ENCODE peak calls at places on chromosome 20, in seven cellular contexts. One of them, this sample, is unnamed. For H3K4me1 and H3K9me3, the result is how much of the 10 kb centered on the place peaks cover.

GRCh38 chr20:62501801-62502495 is 26.2 kb upstream of the GATA5 start:
- DNase-seq in adrenal gland: no peak
- DNase-seq in pancreas: no peak
- DNase-seq in tibial nerve: no peak
- DNase-seq in H1: no peak
- DNase-seq in left lung: no peak
- DNase-seq in PC-3: peak
- DNase-seq in this sample: no peak

GRCh38 chr20:5667703-5668528 is 82.3 kb upstream of the SHLD1 start:
- DNase-seq in adrenal gland: no peak
- DNase-seq in pancreas: no peak
- DNase-seq in tibial nerve: no peak
- DNase-seq in H1: no peak
- DNase-seq in left lung: no peak
- DNase-seq in PC-3: no peak
- DNase-seq in this sample: no peak

GRCh38 chr20:44002861-44003260 is 88.2 kb downstream of the TOX2 start:
- DNase-seq in adrenal gland: no peak
- DNase-seq in pancreas: no peak
- DNase-seq in tibial nerve: no peak
- DNase-seq in H1: no peak
- DNase-seq in left lung: no peak
- DNase-seq in PC-3: no peak
- DNase-seq in this sample: no peak

GRCh38 chr20:9792674-9793073 is 46.2 kb downstream of the PAK5 start:
- DNase-seq in adrenal gland: no peak
- DNase-seq in pancreas: no peak
- DNase-seq in tibial nerve: no peak
- DNase-seq in H1: no peak
- DNase-seq in left lung: no peak
- DNase-seq in PC-3: peak
- DNase-seq in this sample: no peak

GRCh38 chr20:32580970-32581838 is 3.9 kb downstream of the NOL4L start:
- DNase-seq in adrenal gland: no peak
- DNase-seq in pancreas: no peak
- DNase-seq in tibial nerve: no peak
- DNase-seq in H1: no peak
- DNase-seq in left lung: no peak
- DNase-seq in PC-3: no peak
- DNase-seq in this sample: no peak

GRCh38 chr20:32574296-32575226 is 10.6 kb downstream of the NOL4L start:
- DNase-seq in adrenal gland: peak
- DNase-seq in pancreas: no peak
- DNase-seq in tibial nerve: no peak
- DNase-seq in H1: no peak
- DNase-seq in left lung: peak
- DNase-seq in PC-3: peak
- DNase-seq in this sample: no peak

GRCh38 chr20:25195962-25196700 is 619 bp downstream of the ENTPD6 start:
- DNase-seq in adrenal gland: peak
- DNase-seq in pancreas: peak
- DNase-seq in tibial nerve: no peak
- DNase-seq in H1: no peak
- DNase-seq in left lung: no peak
- DNase-seq in PC-3: peak
- DNase-seq in this sample: no peak

GRCh38 chr20:22437354-22437753 is 147.0 kb downstream of the FOXA2 start:
- DNase-seq in adrenal gland: no peak
- DNase-seq in pancreas: no peak
- DNase-seq in tibial nerve: no peak
- DNase-seq in H1: no peak
- DNase-seq in left lung: no peak
- DNase-seq in PC-3: peak
- DNase-seq in this sample: no peak

GRCh38 chr20:17648782-17649730 is 33.0 kb downstream of the RRBP1 start:
- DNase-seq in adrenal gland: no peak
- DNase-seq in pancreas: peak
- DNase-seq in tibial nerve: no peak
- DNase-seq in H1: no peak
- DNase-seq in left lung: no peak
- DNase-seq in PC-3: peak
- DNase-seq in this sample: peak

GRCh38 chr20:2379511-2380229 is 1.0 kb upstream of the TGM6 start:
- DNase-seq in adrenal gland: no peak
- DNase-seq in pancreas: no peak
- DNase-seq in tibial nerve: no peak
- DNase-seq in H1: no peak
- DNase-seq in left lung: no peak
- DNase-seq in PC-3: no peak
- DNase-seq in this sample: no peak

GRCh38 chr20:7714549-7714948 is 225.7 kb downstream of the HAO1 start:
- DNase-seq in adrenal gland: no peak
- DNase-seq in pancreas: no peak
- DNase-seq in tibial nerve: no peak
- DNase-seq in H1: no peak
- DNase-seq in left lung: no peak
- DNase-seq in PC-3: no peak
- DNase-seq in this sample: no peak

GRCh38 chr20:44615169-44615791 is 32.9 kb downstream of the PKIG start:
- DNase-seq in adrenal gland: no peak
- DNase-seq in pancreas: no peak
- DNase-seq in tibial nerve: no peak
- DNase-seq in H1: no peak
- DNase-seq in left lung: no peak
- DNase-seq in PC-3: no peak
- DNase-seq in this sample: peak

GRCh38 chr20:23058240-23058639 is 8.8 kb upstream of the THBD start:
- DNase-seq in adrenal gland: no peak
- DNase-seq in pancreas: no peak
- DNase-seq in tibial nerve: no peak
- DNase-seq in H1: no peak
- DNase-seq in left lung: no peak
- DNase-seq in PC-3: no peak
- DNase-seq in this sample: no peak

GRCh38 chr20:63567382-63568169 is 6.5 kb downstream of the HELZ2 start:
- DNase-seq in adrenal gland: peak
- DNase-seq in pancreas: no peak
- DNase-seq in tibial nerve: peak
- DNase-seq in H1: no peak
- DNase-seq in left lung: peak
- DNase-seq in PC-3: no peak
- DNase-seq in this sample: peak

GRCh38 chr20:25629816-25630499 is 6.1 kb upstream of the NANP start:
- DNase-seq in adrenal gland: no peak
- DNase-seq in pancreas: no peak
- DNase-seq in tibial nerve: no peak
- DNase-seq in H1: no peak
- DNase-seq in left lung: no peak
- DNase-seq in PC-3: no peak
- DNase-seq in this sample: no peak

GRCh38 chr20:39190666-39191570 is 228.8 kb downstream of the DHX35 start:
- DNase-seq in adrenal gland: no peak
- DNase-seq in pancreas: no peak
- DNase-seq in tibial nerve: no peak
- DNase-seq in H1: peak
- DNase-seq in left lung: no peak
- DNase-seq in PC-3: peak
- DNase-seq in this sample: no peak

GRCh38 chr20:22333885-22334545 is 250.4 kb downstream of the FOXA2 start:
- DNase-seq in adrenal gland: peak
- DNase-seq in pancreas: peak
- DNase-seq in tibial nerve: peak
- DNase-seq in H1: no peak
- DNase-seq in left lung: peak
- DNase-seq in PC-3: peak
- DNase-seq in this sample: peak

GRCh38 chr20:32508775-32509119 is 76.4 kb downstream of the NOL4L start:
- DNase-seq in adrenal gland: no peak
- DNase-seq in pancreas: no peak
- DNase-seq in tibial nerve: no peak
- DNase-seq in H1: no peak
- DNase-seq in left lung: peak
- DNase-seq in PC-3: no peak
- DNase-seq in this sample: no peak

GRCh38 chr20:46222521-46223007 is 85.7 kb downstream of the CDH22 start:
- DNase-seq in adrenal gland: no peak
- DNase-seq in pancreas: no peak
- DNase-seq in tibial nerve: no peak
- DNase-seq in H1: no peak
- DNase-seq in left lung: no peak
- DNase-seq in PC-3: no peak
- DNase-seq in this sample: no peak

GRCh38 chr20:31704225-31705119 is 18.2 kb downstream of the BCL2L1 start:
- DNase-seq in adrenal gland: no peak
- DNase-seq in pancreas: peak
- DNase-seq in tibial nerve: no peak
- DNase-seq in H1: no peak
- DNase-seq in left lung: no peak
- DNase-seq in PC-3: peak
- DNase-seq in this sample: peak

GRCh38 chr20:13447385-13448180 is 191.1 kb downstream of the TASP1 start:
- DNase-seq in adrenal gland: no peak
- DNase-seq in pancreas: no peak
- DNase-seq in tibial nerve: no peak
- DNase-seq in H1: no peak
- DNase-seq in left lung: no peak
- DNase-seq in PC-3: no peak
- DNase-seq in this sample: no peak

GRCh38 chr20:53226788-53227187 is 254.6 kb downstream of the TSHZ2 start:
- DNase-seq in adrenal gland: no peak
- DNase-seq in pancreas: no peak
- DNase-seq in tibial nerve: no peak
- DNase-seq in H1: no peak
- DNase-seq in left lung: no peak
- DNase-seq in PC-3: no peak
- DNase-seq in this sample: no peak

GRCh38 chr20:23195635-23196034 is 109.5 kb upstream of the CD93 start:
- DNase-seq in adrenal gland: no peak
- DNase-seq in pancreas: no peak
- DNase-seq in tibial nerve: no peak
- DNase-seq in H1: no peak
- DNase-seq in left lung: no peak
- DNase-seq in PC-3: no peak
- DNase-seq in this sample: no peak

GRCh38 chr20:44258226-44258890 is 11.2 kb downstream of the GDAP1L1 start:
- DNase-seq in adrenal gland: no peak
- DNase-seq in pancreas: no peak
- DNase-seq in tibial nerve: no peak
- DNase-seq in H1: no peak
- DNase-seq in left lung: no peak
- DNase-seq in PC-3: no peak
- DNase-seq in this sample: no peak

GRCh38 chr20:35617397-35618031 is 1.9 kb downstream of the SPAG4 start:
- DNase-seq in adrenal gland: peak
- DNase-seq in pancreas: peak
- DNase-seq in tibial nerve: peak
- DNase-seq in H1: no peak
- DNase-seq in left lung: peak
- DNase-seq in PC-3: peak
- DNase-seq in this sample: peak

GRCh38 chr20:44394520-44395182 is 39.2 kb downstream of the HNF4A start:
- DNase-seq in adrenal gland: no peak
- DNase-seq in pancreas: no peak
- DNase-seq in tibial nerve: peak
- DNase-seq in H1: no peak
- DNase-seq in left lung: no peak
- DNase-seq in PC-3: no peak
- DNase-seq in this sample: no peak

GRCh38 chr20:63508072-63508768 is 9.3 kb upstream of the EEF1A2 start:
- DNase-seq in adrenal gland: no peak
- DNase-seq in pancreas: no peak
- DNase-seq in tibial nerve: no peak
- DNase-seq in H1: no peak
- DNase-seq in left lung: no peak
- DNase-seq in PC-3: no peak
- DNase-seq in this sample: peak

DNA sequence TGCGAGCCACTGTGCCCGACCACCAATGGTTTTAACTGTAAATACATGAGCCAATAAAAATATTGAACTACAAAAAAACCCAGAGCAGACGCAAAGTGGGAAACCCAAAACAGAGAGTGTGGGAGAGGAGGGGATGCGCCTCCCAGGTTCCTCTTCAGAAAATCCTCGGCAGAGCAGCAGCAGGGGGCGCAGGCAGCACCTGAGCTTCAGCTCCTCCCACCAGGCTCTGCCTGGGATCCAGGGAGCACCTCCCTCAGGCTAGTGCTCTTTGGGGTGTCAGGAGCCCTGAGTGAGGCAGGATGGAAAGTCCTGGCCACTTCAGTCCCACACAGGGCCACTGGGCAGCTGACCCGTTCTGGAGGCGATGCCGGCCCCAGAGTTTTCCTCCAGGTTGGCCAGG is 536.9 kb upstream of the CDH4 start:
- DNase-seq in adrenal gland: no peak
- DNase-seq in pancreas: no peak
- DNase-seq in tibial nerve: no peak
- DNase-seq in H1: no peak
- DNase-seq in left lung: no peak
- DNase-seq in PC-3: peak
- DNase-seq in this sample: no peak
- TF ChIP-seq CTCF in adrenal gland: no peak
- TF ChIP-seq CTCF in pancreas: no peak
- TF ChIP-seq CTCF in tibial nerve: no peak
- TF ChIP-seq CTCF in H1: peak
- TF ChIP-seq CTCF in left lung: no peak
- TF ChIP-seq CTCF in PC-3: peak
- TF ChIP-seq CTCF in this sample: no peak

GRCh38 chr20:3929713-3930060 is 40.5 kb downstream of the PANK2 start:
- DNase-seq in adrenal gland: no peak
- DNase-seq in pancreas: no peak
- DNase-seq in tibial nerve: no peak
- DNase-seq in H1: no peak
- DNase-seq in left lung: no peak
- DNase-seq in PC-3: no peak
- DNase-seq in this sample: no peak
- H3K4me1 ChIP-seq in adrenal gland: under half
- H3K4me1 ChIP-seq in pancreas: under half
- H3K4me1 ChIP-seq in tibial nerve: half or more
- H3K4me1 ChIP-seq in H1: under half
- H3K4me1 ChIP-seq in left lung: half or more
- H3K4me1 ChIP-seq in PC-3: under half
- H3K4me1 ChIP-seq in this sample: under half

GRCh38 chr20:51300104-51300503 is 242.4 kb downstream of the NFATC2 start:
- DNase-seq in adrenal gland: no peak
- DNase-seq in pancreas: no peak
- DNase-seq in tibial nerve: no peak
- DNase-seq in H1: no peak
- DNase-seq in left lung: no peak
- DNase-seq in PC-3: no peak
- DNase-seq in this sample: no peak
- H3K9me3 ChIP-seq in adrenal gland: under half
- H3K9me3 ChIP-seq in pancreas: under half
- H3K9me3 ChIP-seq in tibial nerve: under half
- H3K9me3 ChIP-seq in H1: under half
- H3K9me3 ChIP-seq in left lung: under half
- H3K9me3 ChIP-seq in PC-3: under half
- H3K9me3 ChIP-seq in this sample: under half

DNA sequence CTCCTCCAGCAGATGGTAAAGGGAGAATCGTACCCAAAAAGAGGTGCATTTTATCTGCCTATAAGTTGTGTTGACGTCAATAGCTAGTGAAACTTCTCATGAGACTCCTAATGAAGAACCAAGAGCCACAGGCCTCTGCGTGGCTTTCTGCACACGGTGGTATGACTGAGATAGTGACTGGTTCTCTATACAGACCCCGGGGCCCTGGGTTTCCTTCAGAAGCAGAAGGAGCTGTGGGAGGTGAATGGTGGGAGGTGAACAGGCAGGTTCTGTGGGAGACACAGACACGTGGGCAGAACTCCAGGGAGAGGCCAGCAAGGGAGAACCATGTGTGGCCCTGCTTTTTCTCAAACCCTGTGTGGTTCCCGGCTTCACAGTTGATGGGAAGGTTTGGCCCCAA is 5.5 kb upstream of the FAM209A start:
- DNase-seq in adrenal gland: no peak
- DNase-seq in pancreas: no peak
- DNase-seq in tibial nerve: no peak
- DNase-seq in H1: no peak
- DNase-seq in left lung: no peak
- DNase-seq in PC-3: no peak
- DNase-seq in this sample: no peak
- TF ChIP-seq CTCF in adrenal gland: no peak
- TF ChIP-seq CTCF in pancreas: no peak
- TF ChIP-seq CTCF in tibial nerve: no peak
- TF ChIP-seq CTCF in H1: no peak
- TF ChIP-seq CTCF in left lung: no peak
- TF ChIP-seq CTCF in PC-3: no peak
- TF ChIP-seq CTCF in this sample: no peak

This sample was measured in upper lobe of right lung.